ENCODE peak calls at places on chromosomes 12 and 14, in eight cellular contexts. One of them, this sample, is unnamed.

GRCh38 chr14:37252434-37252833 is 54.7 kb downstream of the MIPOL1 start:
- DNase-seq in activated naive CD8-positive, alpha-beta T cell treated with anti-CD3 and anti-CD28 coated beads for 36 hours: no peak
- DNase-seq in head of caudate nucleus: no peak
- DNase-seq in MCF 10A: no peak
- DNase-seq in nephron progenitor cell: no peak
- DNase-seq in osteocyte: no peak
- DNase-seq in memory B cell: no peak
- DNase-seq in HFFc6: no peak
- DNase-seq in this sample: no peak

GRCh38 chr12:52206309-52207040 is 14.7 kb upstream of the KRT80 start:
- DNase-seq in activated naive CD8-positive, alpha-beta T cell treated with anti-CD3 and anti-CD28 coated beads for 36 hours: no peak
- DNase-seq in HFFc6: no peak
- DNase-seq in MCF 10A: no peak
- DNase-seq in nephron progenitor cell: no peak
- DNase-seq in head of caudate nucleus: peak
- DNase-seq in memory B cell: no peak
- DNase-seq in osteocyte: no peak
- DNase-seq in this sample: no peak

GRCh38 chr12:70351076-70351475 is 15.0 kb upstream of the KCNMB4 start:
- DNase-seq in HFFc6: no peak
- DNase-seq in nephron progenitor cell: no peak
- DNase-seq in osteocyte: no peak
- DNase-seq in MCF 10A: no peak
- DNase-seq in activated naive CD8-positive, alpha-beta T cell treated with anti-CD3 and anti-CD28 coated beads for 36 hours: no peak
- DNase-seq in head of caudate nucleus: no peak
- DNase-seq in memory B cell: no peak
- DNase-seq in this sample: no peak

GRCh38 chr12:53951577-53952334 is 2.9 kb upstream of the HOXC12 start:
- DNase-seq in memory B cell: no peak
- DNase-seq in head of caudate nucleus: no peak
- DNase-seq in MCF 10A: no peak
- DNase-seq in nephron progenitor cell: no peak
- DNase-seq in HFFc6: no peak
- DNase-seq in osteocyte: no peak
- DNase-seq in activated naive CD8-positive, alpha-beta T cell treated with anti-CD3 and anti-CD28 coated beads for 36 hours: no peak
- DNase-seq in this sample: no peak

GRCh38 chr12:114935658-114936057 is 251.7 kb upstream of the TBX3 start:
- DNase-seq in nephron progenitor cell: no peak
- DNase-seq in head of caudate nucleus: no peak
- DNase-seq in osteocyte: no peak
- DNase-seq in memory B cell: no peak
- DNase-seq in HFFc6: peak
- DNase-seq in MCF 10A: peak
- DNase-seq in activated naive CD8-positive, alpha-beta T cell treated with anti-CD3 and anti-CD28 coated beads for 36 hours: no peak
- DNase-seq in this sample: no peak

GRCh38 chr14:64682843-64683242 is 21.4 kb upstream of the PLEKHG3 start:
- DNase-seq in osteocyte: no peak
- DNase-seq in nephron progenitor cell: no peak
- DNase-seq in activated naive CD8-positive, alpha-beta T cell treated with anti-CD3 and anti-CD28 coated beads for 36 hours: no peak
- DNase-seq in HFFc6: no peak
- DNase-seq in MCF 10A: no peak
- DNase-seq in memory B cell: no peak
- DNase-seq in head of caudate nucleus: no peak
- DNase-seq in this sample: no peak

GRCh38 chr14:60722163-60722835 is 1.9 kb downstream of the SIX4 start:
- DNase-seq in MCF 10A: peak
- DNase-seq in HFFc6: peak
- DNase-seq in osteocyte: peak
- DNase-seq in head of caudate nucleus: no peak
- DNase-seq in activated naive CD8-positive, alpha-beta T cell treated with anti-CD3 and anti-CD28 coated beads for 36 hours: peak
- DNase-seq in memory B cell: peak
- DNase-seq in nephron progenitor cell: peak
- DNase-seq in this sample: no peak

GRCh38 chr12:6095269-6095668 is 29.2 kb downstream of the VWF start:
- DNase-seq in MCF 10A: no peak
- DNase-seq in memory B cell: no peak
- DNase-seq in activated naive CD8-positive, alpha-beta T cell treated with anti-CD3 and anti-CD28 coated beads for 36 hours: no peak
- DNase-seq in osteocyte: no peak
- DNase-seq in HFFc6: no peak
- DNase-seq in nephron progenitor cell: no peak
- DNase-seq in head of caudate nucleus: no peak
- DNase-seq in this sample: peak

GRCh38 chr12:122873540-122873939 is 22.4 kb downstream of the VPS37B start:
- DNase-seq in memory B cell: no peak
- DNase-seq in MCF 10A: no peak
- DNase-seq in activated naive CD8-positive, alpha-beta T cell treated with anti-CD3 and anti-CD28 coated beads for 36 hours: no peak
- DNase-seq in HFFc6: no peak
- DNase-seq in nephron progenitor cell: no peak
- DNase-seq in head of caudate nucleus: no peak
- DNase-seq in osteocyte: no peak
- DNase-seq in this sample: peak

GRCh38 chr12:131557310-131557709 is 153.6 kb upstream of the SFSWAP start:
- DNase-seq in osteocyte: no peak
- DNase-seq in head of caudate nucleus: no peak
- DNase-seq in MCF 10A: no peak
- DNase-seq in activated naive CD8-positive, alpha-beta T cell treated with anti-CD3 and anti-CD28 coated beads for 36 hours: no peak
- DNase-seq in memory B cell: no peak
- DNase-seq in nephron progenitor cell: no peak
- DNase-seq in HFFc6: no peak
- DNase-seq in this sample: no peak

This sample was measured in sciatic nerve.